ENCODE peak calls at places on chromosomes 3 and 15, in six cellular contexts. One of them, this sample, is unnamed.

GRCh38 chr15:55257933-55258332 is 31.7 kb downstream of the RAB27A start:
- DNase-seq in Right ventricle myocardium superior: no peak
- DNase-seq in B cell: no peak
- DNase-seq in RPMI8226: no peak
- DNase-seq in activated CD4-positive, alpha-beta T cell treated with anti-CD3 and anti-CD28 coated beads, Interleukin-2, amount 50 U/mL, for 1 hour: no peak
- DNase-seq in bronchial epithelial cell: no peak
- DNase-seq in this sample: no peak

GRCh38 chr3:55362206-55362960 is 124.7 kb downstream of the WNT5A start:
- DNase-seq in Right ventricle myocardium superior: no peak
- DNase-seq in B cell: no peak
- DNase-seq in RPMI8226: no peak
- DNase-seq in activated CD4-positive, alpha-beta T cell treated with anti-CD3 and anti-CD28 coated beads, Interleukin-2, amount 50 U/mL, for 1 hour: no peak
- DNase-seq in bronchial epithelial cell: peak; percentile 52
- DNase-seq in this sample: peak; percentile 52

GRCh38 chr15:92617197-92618037 is 38.2 kb downstream of the FAM174B start:
- DNase-seq in Right ventricle myocardium superior: peak; percentile 76
- DNase-seq in B cell: no peak
- DNase-seq in RPMI8226: no peak
- DNase-seq in activated CD4-positive, alpha-beta T cell treated with anti-CD3 and anti-CD28 coated beads, Interleukin-2, amount 50 U/mL, for 1 hour: no peak
- DNase-seq in bronchial epithelial cell: peak; percentile 38
- DNase-seq in this sample: peak; percentile 45

GRCh38 chr15:30791239-30791638 is 112.5 kb upstream of the FAN1 start:
- DNase-seq in Right ventricle myocardium superior: no peak
- DNase-seq in B cell: no peak
- DNase-seq in RPMI8226: no peak
- DNase-seq in activated CD4-positive, alpha-beta T cell treated with anti-CD3 and anti-CD28 coated beads, Interleukin-2, amount 50 U/mL, for 1 hour: no peak
- DNase-seq in bronchial epithelial cell: peak; percentile 1
- DNase-seq in this sample: no peak

GRCh38 chr15:76994001-76994400 is 925 bp upstream of the PSTPIP1 start:
- DNase-seq in Right ventricle myocardium superior: peak; percentile 79
- DNase-seq in B cell: no peak
- DNase-seq in RPMI8226: peak; percentile 33
- DNase-seq in activated CD4-positive, alpha-beta T cell treated with anti-CD3 and anti-CD28 coated beads, Interleukin-2, amount 50 U/mL, for 1 hour: peak; percentile 58
- DNase-seq in bronchial epithelial cell: peak; percentile 66
- DNase-seq in this sample: no peak

GRCh38 chr3:17672506-17672905 is 69.9 kb downstream of the TBC1D5 start:
- DNase-seq in Right ventricle myocardium superior: no peak
- DNase-seq in B cell: no peak
- DNase-seq in RPMI8226: no peak
- DNase-seq in activated CD4-positive, alpha-beta T cell treated with anti-CD3 and anti-CD28 coated beads, Interleukin-2, amount 50 U/mL, for 1 hour: no peak
- DNase-seq in bronchial epithelial cell: no peak
- DNase-seq in this sample: no peak

GRCh38 chr3:72255191-72255590 is 470.2 kb upstream of the PROK2 start:
- DNase-seq in Right ventricle myocardium superior: no peak
- DNase-seq in B cell: no peak
- DNase-seq in RPMI8226: peak; percentile 59
- DNase-seq in activated CD4-positive, alpha-beta T cell treated with anti-CD3 and anti-CD28 coated beads, Interleukin-2, amount 50 U/mL, for 1 hour: no peak
- DNase-seq in bronchial epithelial cell: no peak
- DNase-seq in this sample: no peak

GRCh38 chr15:77419050-77419835 is 661 bp downstream of the PEAK1 start:
- DNase-seq in Right ventricle myocardium superior: peak; percentile 56
- DNase-seq in B cell: peak; percentile 82
- DNase-seq in RPMI8226: no peak
- DNase-seq in activated CD4-positive, alpha-beta T cell treated with anti-CD3 and anti-CD28 coated beads, Interleukin-2, amount 50 U/mL, for 1 hour: peak; percentile 27
- DNase-seq in bronchial epithelial cell: no peak
- DNase-seq in this sample: peak; percentile 36

GRCh38 chr3:15783361-15783969 is 14.3 kb downstream of the ANKRD28 start:
- DNase-seq in Right ventricle myocardium superior: no peak
- DNase-seq in B cell: no peak
- DNase-seq in RPMI8226: no peak
- DNase-seq in activated CD4-positive, alpha-beta T cell treated with anti-CD3 and anti-CD28 coated beads, Interleukin-2, amount 50 U/mL, for 1 hour: no peak
- DNase-seq in bronchial epithelial cell: peak; percentile 89
- DNase-seq in this sample: no peak

GRCh38 chr3:13113346-13114335 is 40.4 kb upstream of the IQSEC1 start:
- DNase-seq in Right ventricle myocardium superior: peak; percentile 24
- DNase-seq in B cell: no peak
- DNase-seq in RPMI8226: no peak
- DNase-seq in activated CD4-positive, alpha-beta T cell treated with anti-CD3 and anti-CD28 coated beads, Interleukin-2, amount 50 U/mL, for 1 hour: no peak
- DNase-seq in bronchial epithelial cell: no peak
- DNase-seq in this sample: no peak

GRCh38 chr15:36612063-36612788 is 32.8 kb downstream of the CDIN1 start:
- DNase-seq in Right ventricle myocardium superior: no peak
- DNase-seq in B cell: no peak
- DNase-seq in RPMI8226: no peak
- DNase-seq in activated CD4-positive, alpha-beta T cell treated with anti-CD3 and anti-CD28 coated beads, Interleukin-2, amount 50 U/mL, for 1 hour: no peak
- DNase-seq in bronchial epithelial cell: peak; percentile 96
- DNase-seq in this sample: peak; percentile 77

GRCh38 chr3:187728930-187729583 is 16.2 kb downstream of the BCL6 start:
- DNase-seq in Right ventricle myocardium superior: no peak
- DNase-seq in B cell: no peak
- DNase-seq in RPMI8226: no peak
- DNase-seq in activated CD4-positive, alpha-beta T cell treated with anti-CD3 and anti-CD28 coated beads, Interleukin-2, amount 50 U/mL, for 1 hour: no peak
- DNase-seq in bronchial epithelial cell: no peak
- DNase-seq in this sample: no peak

GRCh38 chr3:107117922-107118576 is 259.2 kb upstream of the CCDC54 start:
- DNase-seq in Right ventricle myocardium superior: peak; percentile 38
- DNase-seq in B cell: no peak
- DNase-seq in RPMI8226: peak; percentile 59
- DNase-seq in activated CD4-positive, alpha-beta T cell treated with anti-CD3 and anti-CD28 coated beads, Interleukin-2, amount 50 U/mL, for 1 hour: no peak
- DNase-seq in bronchial epithelial cell: peak; percentile 31
- DNase-seq in this sample: peak; percentile 49

GRCh38 chr3:24521306-24522154 is 26.9 kb upstream of the THRB start:
- DNase-seq in Right ventricle myocardium superior: peak; percentile 81
- DNase-seq in B cell: peak; percentile 56
- DNase-seq in RPMI8226: peak; percentile 45
- DNase-seq in activated CD4-positive, alpha-beta T cell treated with anti-CD3 and anti-CD28 coated beads, Interleukin-2, amount 50 U/mL, for 1 hour: no peak
- DNase-seq in bronchial epithelial cell: peak; percentile 33
- DNase-seq in this sample: peak; percentile 62

GRCh38 chr15:46091860-46092450 is 457.1 kb downstream of the SQOR start:
- DNase-seq in Right ventricle myocardium superior: no peak
- DNase-seq in B cell: no peak
- DNase-seq in RPMI8226: peak; percentile 59
- DNase-seq in activated CD4-positive, alpha-beta T cell treated with anti-CD3 and anti-CD28 coated beads, Interleukin-2, amount 50 U/mL, for 1 hour: no peak
- DNase-seq in bronchial epithelial cell: peak; percentile 3
- DNase-seq in this sample: peak; percentile 45

GRCh38 chr3:182726258-182727142 is 66.8 kb upstream of the ATP11B start:
- DNase-seq in Right ventricle myocardium superior: no peak
- DNase-seq in B cell: no peak
- DNase-seq in RPMI8226: no peak
- DNase-seq in activated CD4-positive, alpha-beta T cell treated with anti-CD3 and anti-CD28 coated beads, Interleukin-2, amount 50 U/mL, for 1 hour: no peak
- DNase-seq in bronchial epithelial cell: no peak
- DNase-seq in this sample: no peak